ENCODE peak calls at places on chromosomes 1 and 21, in six cellular contexts. W is lung; Y is RWPE1; I is CD4-positive, alpha-beta T cell; F is dorsolateral prefrontal cortex; B is ovary. U is an unnamed sample.

GRCh38 chr1:65002156-65002507 is 35.8 kb upstream of the JAK1 start:
- DNase-seq in W (no peak), Y (no peak), I (no peak), F (no peak), B (peak; percentile 45), U (no peak)

GRCh38 chr1:114671939-114672275 is 2.1 kb upstream of the DENND2C start:
- DNase-seq in W (no peak), Y (no peak), I (no peak), F (no peak), B (no peak), U (no peak)

GRCh38 chr1:150187560-150187931 is 37.8 kb downstream of the PLEKHO1 start:
- DNase-seq in W (no peak), Y (no peak), I (no peak), F (no peak), B (no peak), U (no peak)

GRCh38 chr1:241677171-241677570 is 25.1 kb downstream of the WDR64 start:
- DNase-seq in W (no peak), Y (no peak), I (peak; percentile 14), F (no peak), B (no peak), U (no peak)

GRCh38 chr1:147541672-147542548 is 609 bp downstream of the BCL9 start:
- DNase-seq in W (no peak), Y (no peak), I (no peak), F (peak; percentile 71), B (peak; percentile 76), U (no peak)

GRCh38 chr1:9746651-9747050 is 77.1 kb downstream of the CLSTN1 start:
- DNase-seq in W (no peak), Y (no peak), I (no peak), F (no peak), B (no peak), U (no peak)

GRCh38 chr1:236108027-236108648 is 34.2 kb upstream of the GPR137B start:
- DNase-seq in W (no peak), Y (no peak), I (no peak), F (no peak), B (no peak), U (no peak)

GRCh38 chr1:236064674-236065508 is at the start of gene NID1:
- DNase-seq in W (peak; percentile 50), Y (peak; percentile 75), I (no peak), F (peak; percentile 53), B (peak; percentile 94), U (peak; percentile 61)

GRCh38 chr1:78887459-78887858 is 119.1 kb downstream of the ADGRL4 start:
- DNase-seq in W (no peak), Y (no peak), I (no peak), F (no peak), B (no peak), U (no peak)

GRCh38 chr1:26694597-26695416 is 1.0 kb upstream of the ARID1A start:
- DNase-seq in W (no peak), Y (no peak), I (no peak), F (no peak), B (no peak), U (no peak)

GRCh38 chr1:85283475-85284199 is 7.2 kb upstream of the BCL10 start:
- DNase-seq in W (no peak), Y (no peak), I (no peak), F (no peak), B (no peak), U (no peak)

GRCh38 chr21:46114963-46115362 is 17.1 kb downstream of the COL6A2 start:
- DNase-seq in W (no peak), Y (no peak), I (no peak), F (no peak), B (peak; percentile 31), U (no peak)

GRCh38 chr1:206658264-206658980 is 23.1 kb downstream of the DYRK3 start:
- DNase-seq in W (no peak), Y (peak; percentile 45), I (no peak), F (no peak), B (no peak), U (no peak)
- TF ChIP-seq CTCF in W (no peak), Y (peak; percentile 38), I (peak; percentile 53), F (peak; percentile 45), B (no peak), U (peak; percentile 36)

GRCh38 chr1:62337535-62337784 is 18.2 kb upstream of the KANK4 start:
- DNase-seq in W (no peak), Y (no peak), I (no peak), F (no peak), B (no peak), U (no peak)

GRCh38 chr1:62334434-62334833 is 15.2 kb upstream of the KANK4 start:
- DNase-seq in W (no peak), Y (no peak), I (no peak), F (no peak), B (no peak), U (no peak)

GRCh38 chr1:62333431-62333830 is 14.2 kb upstream of the KANK4 start:
- DNase-seq in W (no peak), Y (no peak), I (no peak), F (no peak), B (no peak), U (no peak)

GRCh38 chr1:62336638-62337534 is 17.7 kb upstream of the KANK4 start:
- DNase-seq in W (no peak), Y (no peak), I (no peak), F (no peak), B (no peak), U (no peak)

DNA sequence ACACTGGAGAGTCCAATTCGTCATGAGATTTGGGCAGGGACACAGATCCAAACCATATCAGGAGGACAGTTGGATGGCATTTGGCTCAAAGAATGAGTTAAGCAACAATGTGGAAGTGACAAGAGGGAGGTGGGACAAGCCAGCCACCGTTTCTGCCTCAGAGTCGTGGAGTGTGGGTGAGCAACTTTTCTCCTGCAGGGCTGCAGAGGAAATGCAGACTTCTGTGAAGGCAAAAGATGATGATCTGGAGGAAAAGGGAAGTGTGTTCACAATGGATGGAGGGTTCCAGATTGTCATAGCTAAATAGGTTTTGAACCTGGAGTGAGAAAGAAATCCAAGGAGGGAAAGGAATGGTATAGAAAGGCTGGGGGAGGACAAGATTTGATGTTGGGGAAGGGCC is 16.4 kb upstream of the KANK4 start:
- DNase-seq in W (no peak), Y (no peak), I (no peak), F (no peak), B (no peak), U (no peak)
- TF ChIP-seq CTCF in W (no peak), Y (no peak), I (no peak), F (no peak), B (no peak), U (no peak)

GRCh38 chr1:18373882-18374493 is 106.7 kb upstream of the KLHDC7A start:
- DNase-seq in W (no peak), Y (no peak), I (no peak), F (no peak), B (no peak), U (peak; percentile 28)
- TF ChIP-seq CTCF in W (no peak), Y (no peak), I (no peak), F (no peak), B (no peak), U (peak; percentile 54)

GRCh38 chr1:152029937-152030211 is 6.9 kb downstream of the S100A11 start:
- DNase-seq in W (no peak), Y (no peak), I (no peak), F (no peak), B (no peak), U (no peak)
- TF ChIP-seq CTCF in W (no peak), Y (no peak), I (no peak), F (no peak), B (no peak), U (no peak)

DNA sequence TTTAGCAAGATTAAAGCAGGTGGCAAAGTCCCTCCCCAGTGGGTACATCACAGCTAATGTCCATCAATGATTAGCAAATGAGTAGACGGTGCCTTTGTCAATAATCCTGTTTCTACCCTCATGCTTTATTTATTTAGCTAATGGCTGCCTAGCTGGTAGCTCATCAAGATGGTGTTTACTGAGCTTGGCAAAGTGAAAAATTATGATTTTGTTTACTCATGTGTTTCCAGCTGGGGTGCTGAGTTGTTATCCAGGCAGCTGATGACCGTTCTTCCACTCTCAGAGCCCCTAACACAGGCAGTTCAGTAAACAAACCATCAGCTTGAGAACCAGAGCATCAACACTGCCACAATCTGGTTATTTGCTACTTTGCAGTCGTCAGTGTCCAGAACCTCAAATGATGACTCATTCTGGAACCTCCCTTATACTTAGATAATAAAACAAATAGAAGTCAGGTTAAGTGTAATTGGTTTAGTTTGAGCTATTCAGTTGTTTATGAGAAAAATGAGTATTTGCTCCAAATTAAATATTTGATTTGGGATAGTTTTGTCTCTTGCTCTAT is 163.9 kb downstream of the ST6GALNAC5 start:
- DNase-seq in W (no peak), Y (peak; percentile 21), I (no peak), F (no peak), B (no peak), U (no peak)
- TF ChIP-seq CTCF in W (no peak), Y (no peak), I (no peak), F (no peak), B (peak; percentile 17), U (no peak)

DNA sequence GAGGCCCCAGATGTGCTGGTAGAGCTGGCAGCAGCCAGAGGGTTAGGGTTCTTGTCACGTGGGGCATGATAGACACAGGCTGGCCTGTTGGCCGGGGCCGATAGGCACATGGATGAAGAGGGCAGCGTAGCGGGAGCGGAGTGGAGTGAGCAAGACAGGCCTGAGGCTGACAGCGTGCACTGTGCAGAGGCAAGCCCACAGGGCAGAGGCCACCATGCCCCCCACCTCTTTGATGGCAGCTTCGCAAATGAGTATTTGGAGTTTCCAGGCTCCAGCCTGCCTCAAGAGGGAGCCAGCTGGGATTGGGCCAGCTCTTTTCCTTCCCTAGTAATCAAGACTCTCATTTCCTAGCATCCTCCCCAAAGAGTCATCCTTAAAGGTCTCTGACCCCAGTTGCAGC is 43.5 kb downstream of the TMCC2 start:
- DNase-seq in W (no peak), Y (no peak), I (no peak), F (peak; percentile 67), B (peak; percentile 65), U (no peak)
- TF ChIP-seq CTCF in W (no peak), Y (no peak), I (no peak), F (no peak), B (no peak), U (no peak)

DNA sequence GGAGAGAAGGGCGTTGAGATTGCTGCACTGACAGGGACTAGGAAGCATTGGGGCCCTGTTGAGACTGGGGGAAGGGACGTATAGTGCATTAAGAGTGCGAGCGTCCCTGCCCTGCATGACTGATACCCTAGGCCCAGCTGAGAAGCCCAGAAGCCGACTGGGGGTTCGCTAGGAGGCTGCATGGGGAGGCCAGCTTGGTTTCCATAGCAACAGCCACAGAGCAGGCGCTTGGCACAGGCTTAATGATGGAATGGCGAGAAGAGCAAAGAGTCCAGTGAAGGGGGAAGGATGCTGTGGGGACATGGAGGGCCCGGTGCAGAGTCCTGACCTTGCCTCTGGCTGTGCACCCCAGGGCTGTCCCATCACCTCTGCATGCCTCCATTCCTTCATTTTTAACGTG is 15.0 kb upstream of the KIF21B start:
- DNase-seq in W (no peak), Y (no peak), I (no peak), F (no peak), B (no peak), U (peak; percentile 95)
- TF ChIP-seq CTCF in W (no peak), Y (no peak), I (no peak), F (no peak), B (no peak), U (no peak)